ENCODE peak calls at places on chromosomes 1 and 21, in eight cellular contexts. One of them, this sample, is unnamed.

GRCh38 chr1:242005866-242006565 is 7.1 kb upstream of the MAP1LC3C start:
- DNase-seq in right atrium auricular region: no peak
- DNase-seq in upper lobe of left lung: no peak
- DNase-seq in stomach: no peak
- DNase-seq in GM23248: peak
- DNase-seq in PC-3: peak
- DNase-seq in OCI-LY7: no peak
- DNase-seq in MM.1S: no peak
- DNase-seq in this sample: no peak

GRCh38 chr1:228398741-228399461 is 7.7 kb downstream of the TRIM11 start:
- DNase-seq in upper lobe of left lung: peak
- DNase-seq in OCI-LY7: no peak
- DNase-seq in GM23248: no peak
- DNase-seq in MM.1S: no peak
- DNase-seq in right atrium auricular region: no peak
- DNase-seq in stomach: no peak
- DNase-seq in PC-3: no peak
- DNase-seq in this sample: no peak

GRCh38 chr1:3473381-3473844 is 18.9 kb downstream of the ARHGEF16 start:
- DNase-seq in stomach: no peak
- DNase-seq in upper lobe of left lung: no peak
- DNase-seq in MM.1S: no peak
- DNase-seq in GM23248: peak
- DNase-seq in PC-3: no peak
- DNase-seq in OCI-LY7: no peak
- DNase-seq in right atrium auricular region: no peak
- DNase-seq in this sample: no peak

GRCh38 chr1:184433928-184434502 is 47.2 kb downstream of the C1orf21 start:
- DNase-seq in GM23248: no peak
- DNase-seq in PC-3: no peak
- DNase-seq in stomach: no peak
- DNase-seq in OCI-LY7: no peak
- DNase-seq in right atrium auricular region: no peak
- DNase-seq in upper lobe of left lung: no peak
- DNase-seq in MM.1S: no peak
- DNase-seq in this sample: no peak

GRCh38 chr1:11045428-11046269 is 1.4 kb downstream of the MASP2 start:
- DNase-seq in MM.1S: no peak
- DNase-seq in stomach: no peak
- DNase-seq in right atrium auricular region: no peak
- DNase-seq in GM23248: no peak
- DNase-seq in upper lobe of left lung: no peak
- DNase-seq in PC-3: no peak
- DNase-seq in OCI-LY7: no peak
- DNase-seq in this sample: no peak

GRCh38 chr1:109649380-109649987 is 6.4 kb upstream of the GSTM4 start:
- DNase-seq in OCI-LY7: no peak
- DNase-seq in MM.1S: no peak
- DNase-seq in upper lobe of left lung: no peak
- DNase-seq in right atrium auricular region: peak
- DNase-seq in PC-3: peak
- DNase-seq in GM23248: peak
- DNase-seq in stomach: no peak
- DNase-seq in this sample: no peak

GRCh38 chr1:211829343-211830054 is 1.1 kb downstream of the LPGAT1 start:
- DNase-seq in MM.1S: no peak
- DNase-seq in stomach: no peak
- DNase-seq in OCI-LY7: no peak
- DNase-seq in right atrium auricular region: no peak
- DNase-seq in PC-3: no peak
- DNase-seq in upper lobe of left lung: no peak
- DNase-seq in GM23248: peak
- DNase-seq in this sample: peak

GRCh38 chr1:216542263-216542662 is 119.0 kb upstream of the USH2A start:
- DNase-seq in right atrium auricular region: no peak
- DNase-seq in upper lobe of left lung: no peak
- DNase-seq in MM.1S: no peak
- DNase-seq in GM23248: no peak
- DNase-seq in stomach: no peak
- DNase-seq in OCI-LY7: no peak
- DNase-seq in PC-3: no peak
- DNase-seq in this sample: no peak

GRCh38 chr1:178093150-178093957 is 550 bp upstream of the RASAL2 start:
- DNase-seq in right atrium auricular region: peak
- DNase-seq in stomach: peak
- DNase-seq in GM23248: peak
- DNase-seq in PC-3: peak
- DNase-seq in upper lobe of left lung: peak
- DNase-seq in MM.1S: peak
- DNase-seq in OCI-LY7: peak
- DNase-seq in this sample: peak

GRCh38 chr1:54798206-54798605 is 2.9 kb downstream of the TTC22 start:
- DNase-seq in MM.1S: no peak
- DNase-seq in PC-3: no peak
- DNase-seq in OCI-LY7: no peak
- DNase-seq in stomach: no peak
- DNase-seq in right atrium auricular region: no peak
- DNase-seq in GM23248: no peak
- DNase-seq in upper lobe of left lung: no peak
- DNase-seq in this sample: no peak

GRCh38 chr1:40930174-40930573 is 49.3 kb upstream of the CTPS1 start:
- DNase-seq in stomach: peak
- DNase-seq in PC-3: no peak
- DNase-seq in MM.1S: no peak
- DNase-seq in GM23248: no peak
- DNase-seq in OCI-LY7: no peak
- DNase-seq in upper lobe of left lung: no peak
- DNase-seq in right atrium auricular region: no peak
- DNase-seq in this sample: no peak

GRCh38 chr21:45018131-45019075 is 56.0 kb upstream of the ADARB1 start:
- DNase-seq in upper lobe of left lung: peak
- DNase-seq in stomach: no peak
- DNase-seq in right atrium auricular region: no peak
- DNase-seq in GM23248: peak
- DNase-seq in PC-3: no peak
- DNase-seq in MM.1S: no peak
- DNase-seq in OCI-LY7: no peak
- DNase-seq in this sample: peak

GRCh38 chr1:203252678-203253077 is 23.2 kb upstream of the CHIT1 start:
- DNase-seq in OCI-LY7: no peak
- DNase-seq in MM.1S: no peak
- DNase-seq in GM23248: no peak
- DNase-seq in PC-3: no peak
- DNase-seq in stomach: no peak
- DNase-seq in right atrium auricular region: no peak
- DNase-seq in upper lobe of left lung: no peak
- DNase-seq in this sample: no peak

GRCh38 chr1:160082926-160083325 is 1.6 kb downstream of the KCNJ9 start:
- DNase-seq in upper lobe of left lung: no peak
- DNase-seq in MM.1S: no peak
- DNase-seq in stomach: no peak
- DNase-seq in right atrium auricular region: no peak
- DNase-seq in OCI-LY7: no peak
- DNase-seq in GM23248: no peak
- DNase-seq in PC-3: no peak
- DNase-seq in this sample: no peak

GRCh38 chr1:30045304-30046090 is 677.9 kb downstream of the MATN1 start:
- DNase-seq in PC-3: no peak
- DNase-seq in OCI-LY7: no peak
- DNase-seq in stomach: no peak
- DNase-seq in GM23248: no peak
- DNase-seq in upper lobe of left lung: no peak
- DNase-seq in MM.1S: no peak
- DNase-seq in right atrium auricular region: no peak
- DNase-seq in this sample: peak

GRCh38 chr1:10900691-10901090 is 104.2 kb upstream of the CASZ1 start:
- DNase-seq in right atrium auricular region: no peak
- DNase-seq in upper lobe of left lung: no peak
- DNase-seq in stomach: no peak
- DNase-seq in PC-3: peak
- DNase-seq in GM23248: peak
- DNase-seq in OCI-LY7: no peak
- DNase-seq in MM.1S: no peak
- DNase-seq in this sample: no peak

GRCh38 chr21:25421327-25422028 is 185.8 kb downstream of the MRPL39 start:
- DNase-seq in upper lobe of left lung: no peak
- DNase-seq in GM23248: peak
- DNase-seq in PC-3: peak
- DNase-seq in stomach: peak
- DNase-seq in OCI-LY7: peak
- DNase-seq in right atrium auricular region: no peak
- DNase-seq in MM.1S: peak
- DNase-seq in this sample: peak

GRCh38 chr21:28444131-28444530 is 548.5 kb downstream of the LTN1 start:
- DNase-seq in MM.1S: no peak
- DNase-seq in OCI-LY7: no peak
- DNase-seq in right atrium auricular region: no peak
- DNase-seq in upper lobe of left lung: no peak
- DNase-seq in GM23248: peak
- DNase-seq in PC-3: no peak
- DNase-seq in stomach: no peak
- DNase-seq in this sample: no peak

GRCh38 chr1:231181271-231181670 is 19.4 kb downstream of the TRIM67 start:
- DNase-seq in GM23248: no peak
- DNase-seq in right atrium auricular region: no peak
- DNase-seq in OCI-LY7: no peak
- DNase-seq in stomach: no peak
- DNase-seq in PC-3: no peak
- DNase-seq in upper lobe of left lung: no peak
- DNase-seq in MM.1S: no peak
- DNase-seq in this sample: no peak

GRCh38 chr1:231177971-231178370 is 16.1 kb downstream of the TRIM67 start:
- DNase-seq in MM.1S: no peak
- DNase-seq in GM23248: no peak
- DNase-seq in right atrium auricular region: no peak
- DNase-seq in stomach: no peak
- DNase-seq in OCI-LY7: no peak
- DNase-seq in upper lobe of left lung: no peak
- DNase-seq in PC-3: no peak
- DNase-seq in this sample: no peak

GRCh38 chr1:231177226-231177625 is 15.4 kb downstream of the TRIM67 start:
- DNase-seq in MM.1S: no peak
- DNase-seq in OCI-LY7: no peak
- DNase-seq in stomach: no peak
- DNase-seq in PC-3: no peak
- DNase-seq in GM23248: no peak
- DNase-seq in upper lobe of left lung: no peak
- DNase-seq in right atrium auricular region: no peak
- DNase-seq in this sample: no peak

GRCh38 chr1:231180034-231180433 is 18.2 kb downstream of the TRIM67 start:
- DNase-seq in right atrium auricular region: no peak
- DNase-seq in OCI-LY7: no peak
- DNase-seq in GM23248: no peak
- DNase-seq in MM.1S: no peak
- DNase-seq in upper lobe of left lung: no peak
- DNase-seq in stomach: no peak
- DNase-seq in PC-3: no peak
- DNase-seq in this sample: no peak

DNA sequence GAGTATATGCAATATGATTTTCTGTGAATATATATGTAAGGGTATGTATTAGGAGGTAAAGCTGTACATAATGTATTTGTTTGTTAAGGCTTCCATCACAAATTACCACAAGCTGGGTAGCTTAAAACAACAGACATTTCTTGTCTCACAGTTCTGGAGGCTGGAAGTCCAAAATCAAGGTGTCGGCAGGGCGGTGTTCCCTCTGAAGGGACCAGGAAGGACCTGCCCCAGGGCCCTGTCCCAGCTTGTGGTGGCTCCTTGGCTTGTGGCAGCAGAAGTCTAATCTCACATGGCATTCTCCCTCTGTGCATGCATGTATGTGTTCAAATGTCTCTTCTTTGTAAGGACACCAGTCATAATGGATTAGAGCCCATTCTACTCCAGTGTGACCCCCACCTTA is 17.1 kb downstream of the TRIM67 start:
- DNase-seq in OCI-LY7: no peak
- DNase-seq in right atrium auricular region: no peak
- DNase-seq in PC-3: no peak
- DNase-seq in GM23248: no peak
- DNase-seq in MM.1S: no peak
- DNase-seq in upper lobe of left lung: no peak
- DNase-seq in stomach: no peak
- DNase-seq in this sample: no peak
- H3K4me3 ChIP-seq in OCI-LY7: no peak
- H3K4me3 ChIP-seq in right atrium auricular region: no peak
- H3K4me3 ChIP-seq in PC-3: no peak
- H3K4me3 ChIP-seq in GM23248: no peak
- H3K4me3 ChIP-seq in MM.1S: no peak
- H3K4me3 ChIP-seq in upper lobe of left lung: no peak
- H3K4me3 ChIP-seq in stomach: no peak
- H3K4me3 ChIP-seq in this sample: no peak

GRCh38 chr1:23593042-23593521 is 33.8 kb upstream of the ID3 start:
- DNase-seq in right atrium auricular region: no peak
- DNase-seq in GM23248: no peak
- DNase-seq in upper lobe of left lung: no peak
- DNase-seq in MM.1S: no peak
- DNase-seq in stomach: no peak
- DNase-seq in PC-3: peak
- DNase-seq in OCI-LY7: peak
- DNase-seq in this sample: no peak
- H3K4me3 ChIP-seq in right atrium auricular region: no peak
- H3K4me3 ChIP-seq in GM23248: no peak
- H3K4me3 ChIP-seq in upper lobe of left lung: no peak
- H3K4me3 ChIP-seq in MM.1S: no peak
- H3K4me3 ChIP-seq in stomach: no peak
- H3K4me3 ChIP-seq in PC-3: no peak
- H3K4me3 ChIP-seq in OCI-LY7: peak
- H3K4me3 ChIP-seq in this sample: no peak

DNA sequence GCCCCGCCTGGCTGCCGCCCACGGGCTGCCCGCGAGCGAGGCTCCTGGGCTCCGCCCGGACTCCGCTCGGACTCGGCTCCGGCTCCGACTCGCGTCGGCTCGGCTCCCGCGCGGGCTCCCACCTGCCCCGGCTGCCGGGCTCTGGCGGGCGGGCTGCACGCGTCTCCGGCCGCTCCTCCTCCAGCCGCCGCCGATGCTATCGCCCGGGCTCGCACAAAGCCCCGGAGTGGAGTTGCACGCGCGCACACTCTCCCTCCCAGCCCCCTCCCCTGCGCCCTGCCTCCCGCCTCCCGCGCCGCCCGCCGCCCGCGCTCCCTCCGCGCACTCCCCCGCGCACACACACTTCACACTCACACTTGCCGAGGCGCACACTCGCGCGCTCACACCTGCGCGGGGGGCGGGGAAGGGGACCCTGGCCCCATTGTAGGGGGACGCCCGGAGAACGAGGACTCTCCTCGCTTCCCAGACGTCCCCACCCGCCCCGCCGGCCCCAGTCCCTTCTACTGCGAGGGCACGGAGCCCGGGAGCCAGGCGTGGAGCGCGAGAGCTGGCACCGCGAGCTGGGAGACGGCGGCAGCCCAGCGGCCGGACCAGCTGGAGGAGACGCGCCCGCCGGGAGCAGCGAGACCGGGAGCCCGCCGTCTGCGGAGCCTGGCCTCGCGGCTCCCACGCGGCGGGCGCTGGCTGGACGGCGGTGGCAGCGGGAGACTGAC is at the start of gene GRIK3:
- DNase-seq in upper lobe of left lung: peak
- DNase-seq in GM23248: peak
- DNase-seq in OCI-LY7: peak
- DNase-seq in MM.1S: no peak
- DNase-seq in right atrium auricular region: no peak
- DNase-seq in stomach: no peak
- DNase-seq in PC-3: no peak
- DNase-seq in this sample: no peak
- H3K4me3 ChIP-seq in upper lobe of left lung: no peak
- H3K4me3 ChIP-seq in GM23248: no peak
- H3K4me3 ChIP-seq in OCI-LY7: peak
- H3K4me3 ChIP-seq in MM.1S: no peak
- H3K4me3 ChIP-seq in right atrium auricular region: no peak
- H3K4me3 ChIP-seq in stomach: peak
- H3K4me3 ChIP-seq in PC-3: no peak
- H3K4me3 ChIP-seq in this sample: no peak

GRCh38 chr1:59565611-59566410 is 248.9 kb upstream of the HOOK1 start:
- DNase-seq in right atrium auricular region: no peak
- DNase-seq in PC-3: no peak
- DNase-seq in upper lobe of left lung: no peak
- DNase-seq in MM.1S: no peak
- DNase-seq in stomach: no peak
- DNase-seq in OCI-LY7: no peak
- DNase-seq in GM23248: peak
- DNase-seq in this sample: no peak
- H3K4me3 ChIP-seq in right atrium auricular region: no peak
- H3K4me3 ChIP-seq in PC-3: no peak
- H3K4me3 ChIP-seq in upper lobe of left lung: no peak
- H3K4me3 ChIP-seq in MM.1S: no peak
- H3K4me3 ChIP-seq in stomach: no peak
- H3K4me3 ChIP-seq in OCI-LY7: no peak
- H3K4me3 ChIP-seq in GM23248: peak
- H3K4me3 ChIP-seq in this sample: no peak